ENCODE peak calls at places on chromosomes 2 and 18, in five cellular contexts. U, G, L, A and J are unnamed samples.

GRCh38 chr18:77141401-77142118 is 9.0 kb upstream of the MBP start:
- DNase-seq in U (no peak), G (no peak), L (no peak), A (no peak), J (no peak)

GRCh38 chr2:56167616-56168015 is 16.2 kb upstream of the CCDC85A start:
- DNase-seq in U (no peak), G (no peak), L (no peak), A (no peak), J (no peak)

GRCh38 chr18:27964811-27965210 is 212.1 kb downstream of the CDH2 start:
- DNase-seq in U (no peak), G (no peak), L (no peak), A (no peak), J (no peak)

GRCh38 chr2:63189026-63189425 is 138.4 kb downstream of the OTX1 start:
- DNase-seq in U (no peak), G (no peak), L (peak), A (no peak), J (peak)

GRCh38 chr18:79484661-79485621 is 89.2 kb downstream of the NFATC1 start:
- DNase-seq in U (peak), G (no peak), L (no peak), A (no peak), J (no peak)

GRCh38 chr2:54763636-54764291 is 40.3 kb downstream of the EML6 start:
- DNase-seq in U (no peak), G (no peak), L (no peak), A (no peak), J (no peak)

GRCh38 chr18:35026407-35027061 is 14.7 kb upstream of the MAPRE2 start:
- DNase-seq in U (peak), G (no peak), L (no peak), A (no peak), J (no peak)

GRCh38 chr2:172667926-172668325 is 67.7 kb upstream of the RAPGEF4 start:
- DNase-seq in U (no peak), G (no peak), L (no peak), A (no peak), J (no peak)

GRCh38 chr2:109331864-109332848 is 203.2 kb downstream of the SH3RF3 start:
- DNase-seq in U (no peak), G (no peak), L (peak), A (peak), J (peak)

GRCh38 chr2:62565309-62565908 is 59.4 kb upstream of the TMEM17 start:
- DNase-seq in U (no peak), G (no peak), L (no peak), A (no peak), J (no peak)

GRCh38 chr2:184814428-184814827 is 216.1 kb downstream of the ZNF804A start:
- DNase-seq in U (no peak), G (no peak), L (no peak), A (no peak), J (no peak)

GRCh38 chr2:180644709-180645108 is 335.7 kb upstream of the UBE2E3 start:
- DNase-seq in U (no peak), G (no peak), L (no peak), A (no peak), J (no peak)

GRCh38 chr2:127143851-127144782 is 37.2 kb upstream of the BIN1 start:
- DNase-seq in U (no peak), G (no peak), L (peak), A (no peak), J (no peak)

GRCh38 chr2:24914713-24915112 is 5.3 kb downstream of the ADCY3 start:
- DNase-seq in U (no peak), G (no peak), L (no peak), A (no peak), J (no peak)

GRCh38 chr2:16023663-16024360 is 83.5 kb downstream of the MYCN start:
- DNase-seq in U (no peak), G (no peak), L (no peak), A (no peak), J (no peak)

GRCh38 chr2:36697424-36698066 is 1.0 kb downstream of the VIT start:
- DNase-seq in U (no peak), G (no peak), L (no peak), A (no peak), J (no peak)

GRCh38 chr2:157672129-157672528 is 43.5 kb upstream of the ACVR1C start:
- DNase-seq in U (no peak), G (no peak), L (no peak), A (no peak), J (no peak)

GRCh38 chr18:3923750-3924149 is 473.8 kb downstream of the TGIF1 start:
- DNase-seq in U (no peak), G (no peak), L (no peak), A (no peak), J (peak)
- H3K27ac ChIP-seq in U (no peak), G (no peak), L (no peak), A (no peak), J (peak)

GRCh38 chr18:58251416-58251815 is 207.4 kb downstream of the NEDD4L start:
- DNase-seq in U (no peak), G (no peak), L (no peak), A (no peak), J (no peak)
- H3K27ac ChIP-seq in U (no peak), G (no peak), L (no peak), A (no peak), J (no peak)

DNA sequence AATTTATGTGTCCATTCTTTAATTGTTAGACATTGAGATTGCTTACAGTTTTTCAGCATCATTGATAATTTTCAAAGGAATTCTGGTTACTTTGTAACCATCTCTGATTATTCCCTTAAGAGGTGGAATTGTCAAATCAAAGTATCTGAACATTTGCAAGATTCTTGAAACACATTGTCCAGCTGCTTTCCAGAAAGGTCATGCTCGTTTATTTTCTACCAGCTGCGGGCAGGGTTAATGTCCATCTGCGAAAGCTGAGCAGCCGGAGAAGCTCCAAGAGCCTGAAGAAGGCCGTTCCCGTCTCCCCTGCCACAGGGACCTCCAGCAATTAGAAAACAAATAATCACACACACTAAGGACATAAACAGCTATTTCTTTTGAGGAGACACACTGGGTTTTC is 76.1 kb upstream of the TXNDC2 start:
- DNase-seq in U (no peak), G (no peak), L (no peak), A (no peak), J (no peak)
- H3K27ac ChIP-seq in U (no peak), G (peak), L (no peak), A (peak), J (no peak)

GRCh38 chr2:147425437-147426038 is 419.3 kb upstream of the ACVR2A start:
- DNase-seq in U (no peak), G (no peak), L (no peak), A (no peak), J (no peak)
- H3K27ac ChIP-seq in U (no peak), G (no peak), L (no peak), A (peak), J (no peak)

GRCh38 chr18:12599966-12600365 is 57.9 kb downstream of the SPIRE1 start:
- DNase-seq in U (no peak), G (no peak), L (no peak), A (no peak), J (no peak)

GRCh38 chr18:12595571-12596255 is 62.2 kb downstream of the SPIRE1 start:
- DNase-seq in U (no peak), G (no peak), L (no peak), A (no peak), J (no peak)

GRCh38 chr18:12599543-12599942 is 58.4 kb downstream of the SPIRE1 start:
- DNase-seq in U (no peak), G (no peak), L (peak), A (no peak), J (peak)

GRCh38 chr18:12598181-12598921 is 59.6 kb downstream of the SPIRE1 start:
- DNase-seq in U (no peak), G (no peak), L (no peak), A (no peak), J (no peak)

DNA sequence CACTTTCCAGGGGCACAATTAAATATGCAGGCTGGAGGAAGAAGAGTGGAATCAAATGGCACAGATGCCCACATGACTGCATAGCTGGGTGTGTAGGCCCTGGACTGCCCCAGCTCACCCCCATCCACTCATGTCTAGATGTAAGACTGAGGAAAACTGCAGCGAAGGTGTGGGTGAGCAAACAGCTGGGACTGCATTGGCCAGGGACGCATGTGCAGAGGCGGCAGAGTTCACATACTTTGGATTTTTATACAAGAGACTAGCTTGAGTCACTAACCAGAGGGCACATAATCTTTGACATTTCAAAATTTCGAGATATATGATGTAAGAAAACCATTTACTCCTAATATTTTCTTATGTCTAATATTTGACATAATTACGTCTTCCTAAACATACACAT is 60.1 kb downstream of the SPIRE1 start:
- DNase-seq in U (no peak), G (no peak), L (peak), A (peak), J (no peak)
- H3K27ac ChIP-seq in U (no peak), G (no peak), L (peak), A (no peak), J (peak)

GRCh38 chr2:27071277-27071989 is at the start of gene OST4:
- DNase-seq in U (peak), G (peak), L (peak), A (peak), J (peak)

GRCh38 chr2:27071990-27072830 is 756 bp upstream of the OST4 start:
- DNase-seq in U (peak), G (peak), L (no peak), A (no peak), J (no peak)

GRCh38 chr2:27073782-27074181 is 2.3 kb upstream of the OST4 start:
- DNase-seq in U (no peak), G (no peak), L (no peak), A (no peak), J (no peak)

GRCh38 chr2:27070653-27071276 is 689 bp downstream of the OST4 start:
- DNase-seq in U (no peak), G (no peak), L (no peak), A (no peak), J (no peak)

DNA sequence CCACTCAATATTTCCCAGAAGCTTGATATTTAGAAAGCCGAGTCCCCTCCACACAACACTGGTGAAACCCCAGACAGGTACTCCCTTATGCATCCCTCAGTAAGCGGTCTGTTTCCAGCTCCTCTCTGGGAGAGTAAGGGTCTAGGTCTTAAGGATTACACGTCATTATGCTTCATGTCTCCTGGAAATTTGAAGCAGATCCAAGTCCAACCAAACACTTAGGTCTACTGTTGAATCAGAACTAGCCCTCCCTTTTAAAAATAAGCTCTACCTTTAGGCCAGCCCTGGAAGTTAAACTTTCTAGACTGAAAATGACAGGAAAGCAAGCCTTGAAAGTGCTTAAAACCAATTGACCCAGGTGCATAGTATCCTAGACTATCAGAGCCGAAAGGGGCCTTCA is 1.5 kb upstream of the OST4 start:
- DNase-seq in U (no peak), G (no peak), L (no peak), A (no peak), J (no peak)
- H3K27ac ChIP-seq in U (no peak), G (peak), L (no peak), A (peak), J (no peak)

GRCh38 chr18:48675330-48675761 is 136.5 kb downstream of the CTIF start:
- DNase-seq in U (peak), G (peak), L (peak), A (peak), J (peak)
- H3K27ac ChIP-seq in U (no peak), G (no peak), L (no peak), A (no peak), J (no peak)